ENCODE peak calls at places on chromosome 1, in six cellular contexts. K is esophagus squamous epithelium, E is upper lobe of left lung, D is IMR-90, L is K562, G is breast epithelium. U is an unnamed sample.

GRCh38 chr1:67679691-67680090 is 5.3 kb upstream of the GADD45A start:
- DNase-seq in D (peak; percentile 48), K (no peak), L (no peak), E (no peak), G (no peak), U (no peak)

GRCh38 chr1:23727362-23727811 is 15.9 kb upstream of the ELOA start:
- DNase-seq in L (no peak), G (no peak), K (no peak), D (peak; percentile 91), E (peak; percentile 94), U (peak; percentile 91)

GRCh38 chr1:43225168-43225567 is 44.6 kb upstream of the TMEM125 start:
- DNase-seq in E (no peak), G (no peak), D (no peak), L (peak; percentile 39), K (no peak), U (no peak)

GRCh38 chr1:74502432-74502831 is 10.0 kb downstream of the LRRC53 start:
- DNase-seq in L (no peak), G (no peak), E (no peak), D (peak; percentile 48), K (no peak), U (no peak)

GRCh38 chr1:188709146-188709545 is 1768.5 kb downstream of the BRINP3 start:
- DNase-seq in G (no peak), K (no peak), L (no peak), D (no peak), E (no peak), U (no peak)

GRCh38 chr1:184222561-184223157 is 164.2 kb upstream of the C1orf21 start:
- DNase-seq in E (peak; percentile 62), D (peak; percentile 55), K (no peak), G (no peak), L (peak; percentile 71), U (peak; percentile 23)

GRCh38 chr1:99872063-99872462 is 21.9 kb downstream of the AGL start:
- DNase-seq in K (no peak), L (no peak), G (no peak), D (no peak), E (no peak), U (no peak)

GRCh38 chr1:21687081-21687529 is 17.9 kb upstream of the RAP1GAP start:
- DNase-seq in G (no peak), L (no peak), E (no peak), D (no peak), K (no peak), U (no peak)

GRCh38 chr1:1245178-1245839 is 1.2 kb downstream of the C1QTNF12 start:
- DNase-seq in D (no peak), L (no peak), E (no peak), G (no peak), K (no peak), U (no peak)

GRCh38 chr1:64948216-64948615 is 18.1 kb downstream of the JAK1 start:
- DNase-seq in D (no peak), G (no peak), K (no peak), L (no peak), E (no peak), U (no peak)

GRCh38 chr1:21384620-21385019 is 55.3 kb upstream of the NBPF3 start:
- DNase-seq in G (no peak), E (peak; percentile 73), D (no peak), K (no peak), L (no peak), U (no peak)

GRCh38 chr1:62637392-62638105 is 40.2 kb downstream of the ANGPTL3 start:
- DNase-seq in G (no peak), L (no peak), K (no peak), E (no peak), D (no peak), U (no peak)

GRCh38 chr1:234775477-234776246 is 165.7 kb upstream of the IRF2BP2 start:
- DNase-seq in K (no peak), L (no peak), G (no peak), E (peak; percentile 62), D (no peak), U (peak; percentile 72)

GRCh38 chr1:33886452-33886851 is 22.6 kb downstream of the HMGB4 start:
- DNase-seq in E (no peak), D (no peak), G (no peak), K (no peak), L (no peak), U (no peak)

GRCh38 chr1:114758251-114758832 is 558 bp upstream of the CSDE1 start:
- DNase-seq in D (no peak), K (no peak), E (no peak), G (no peak), L (no peak), U (no peak)

GRCh38 chr1:18299441-18300338 is 181.0 kb upstream of the KLHDC7A start:
- DNase-seq in G (no peak), D (no peak), E (no peak), K (no peak), L (peak; percentile 80), U (no peak)

GRCh38 chr1:24564695-24565094 is 8.8 kb downstream of the NCMAP start:
- DNase-seq in K (no peak), L (no peak), G (no peak), D (no peak), E (no peak), U (no peak)

GRCh38 chr1:206797534-206798383 is 25.5 kb upstream of the IL10 start:
- DNase-seq in L (peak; percentile 62), D (no peak), G (no peak), E (no peak), K (no peak), U (no peak)

GRCh38 chr1:14443164-14443787 is 155.2 kb upstream of the KAZN start:
- DNase-seq in L (peak; percentile 85), G (no peak), D (peak; percentile 48), E (no peak), K (no peak), U (no peak)

GRCh38 chr1:64231153-64231552 is 27.7 kb downstream of the UBE2U start:
- DNase-seq in K (no peak), L (no peak), E (no peak), G (no peak), D (no peak), U (no peak)

GRCh38 chr1:155834296-155834926 is 22.6 kb downstream of the GON4L start:
- DNase-seq in D (peak; percentile 70), G (no peak), E (no peak), L (peak; percentile 64), K (no peak), U (no peak)

GRCh38 chr1:156103521-156103947 is 11.0 kb upstream of the LMNA start:
- DNase-seq in L (no peak), G (no peak), D (peak; percentile 49), E (peak; percentile 25), K (no peak), U (no peak)

GRCh38 chr1:222167111-222167510 is 380.8 kb downstream of the HHIPL2 start:
- DNase-seq in G (peak; percentile 64), L (peak; percentile 61), D (peak; percentile 94), K (no peak), E (peak; percentile 25), U (no peak)

GRCh38 chr1:32349211-32349708 is 13.0 kb downstream of the FAM229A start:
- DNase-seq in K (no peak), E (peak; percentile 67), D (peak; percentile 81), L (no peak), G (no peak), U (no peak)

GRCh38 chr1:75265792-75266191 is 131.6 kb downstream of the LHX8 start:
- DNase-seq in L (peak; percentile 16), D (peak; percentile 6), K (no peak), G (no peak), E (no peak), U (no peak)

GRCh38 chr1:234611799-234612351 is 1.9 kb upstream of the IRF2BP2 start:
- DNase-seq in G (no peak), L (no peak), E (peak; percentile 81), K (no peak), D (no peak), U (no peak)

GRCh38 chr1:10788592-10789006 is 7.8 kb downstream of the CASZ1 start:
- DNase-seq in K (no peak), G (no peak), E (peak; percentile 34), L (no peak), D (no peak), U (no peak)

GRCh38 chr1:36350659-36351171 is 27.3 kb upstream of the EVA1B start:
- DNase-seq in G (no peak), E (peak; percentile 78), L (no peak), K (no peak), D (peak; percentile 80), U (no peak)

GRCh38 chr1:8217011-8217711 is 100.8 kb upstream of the SLC45A1 start:
- DNase-seq in L (no peak), G (no peak), K (no peak), D (no peak), E (no peak), U (no peak)

GRCh38 chr1:167698313-167698712 is 23.5 kb upstream of the MPZL1 start:
- DNase-seq in D (no peak), G (no peak), K (no peak), E (no peak), L (no peak), U (no peak)
- TF ChIP-seq POLR2A in D (no peak), G (no peak), K (no peak), E (no peak), L (no peak), U (no peak)

GRCh38 chr1:4488018-4488417 is 166.4 kb upstream of the AJAP1 start:
- DNase-seq in D (no peak), E (no peak), G (no peak), L (no peak), K (no peak), U (no peak)
- TF ChIP-seq CTCF in D (no peak), E (no peak), G (no peak), L (no peak), K (no peak), U (no peak)

DNA sequence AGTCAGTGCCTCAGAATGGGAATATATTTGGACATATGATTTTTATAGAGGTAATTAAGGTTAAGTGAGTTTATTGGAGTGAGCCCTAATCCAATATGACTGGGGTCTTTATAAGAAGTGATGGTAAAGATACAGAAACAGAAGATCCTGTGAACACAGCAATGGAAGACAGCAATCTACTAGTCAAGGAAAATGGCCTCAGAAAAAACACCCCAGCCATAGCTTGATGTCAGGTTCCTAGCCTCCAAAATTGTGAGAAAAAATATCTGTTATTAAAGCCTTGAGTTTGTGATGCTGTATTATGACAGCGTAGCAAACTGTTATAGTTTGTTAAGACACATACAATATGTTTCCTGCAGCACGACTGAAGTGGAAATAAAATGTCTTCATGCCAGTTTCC is 72.2 kb downstream of the JMJD4 start:
- DNase-seq in K (no peak), L (no peak), D (no peak), G (no peak), E (no peak), U (no peak)
- H3K4me3 ChIP-seq in K (no peak overlapping the region), L (no peak overlapping the region), D (no peak overlapping the region), G (no peak overlapping the region), E (no peak overlapping the region), U (no peak overlapping the region)

DNA sequence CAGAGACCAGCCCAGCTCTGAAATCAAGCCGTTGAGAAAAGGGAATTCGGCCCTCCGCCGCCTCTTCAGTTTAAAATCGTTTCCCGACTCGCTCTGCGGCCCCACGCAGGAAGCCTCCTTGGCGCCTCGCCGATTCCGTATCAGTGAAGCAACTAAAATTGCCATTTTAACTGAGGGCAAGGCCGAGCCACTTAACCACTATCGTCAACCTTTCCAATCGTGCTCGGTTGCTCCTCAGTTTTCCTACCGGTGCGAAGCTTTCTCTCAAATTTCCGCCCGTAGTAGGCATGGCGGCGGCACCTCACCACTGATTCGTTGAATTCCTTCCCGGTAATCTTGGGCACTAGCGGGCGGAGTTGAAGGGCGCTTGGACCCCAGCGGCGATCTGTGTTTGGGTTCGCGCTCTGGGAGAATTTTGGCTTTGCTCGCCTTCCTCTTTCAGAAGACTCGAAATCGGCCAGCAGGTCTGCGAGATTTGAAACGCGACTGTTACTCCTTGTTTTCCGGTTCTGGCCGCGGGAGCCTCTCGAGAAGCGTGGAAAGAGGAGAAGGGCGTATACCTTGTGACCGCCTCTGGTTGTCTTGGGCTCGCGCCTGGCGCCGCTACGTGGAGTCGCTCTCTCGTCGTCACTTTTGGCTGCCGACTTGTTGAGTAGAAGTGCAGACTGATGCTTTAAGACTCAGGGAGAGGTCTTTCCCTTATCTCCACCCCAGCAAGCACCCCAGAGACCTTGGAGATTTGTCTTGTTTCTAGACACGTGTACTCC is at the start of the genes CENPL and DARS2:
- DNase-seq in K (peak; percentile 77), D (peak; percentile 98), G (peak; percentile 94), E (peak; percentile 96), L (peak; percentile 77), U (peak; percentile 97)
- TF ChIP-seq POLR2A in K (peak; percentile 50), D (peak; percentile 86), G (no peak), E (peak; percentile 46), L (peak; percentile 98), U (no peak)